ENCODE peak calls at places on chromosome 2, in nine cellular contexts. R is T-helper 9 cell, I is Right ventricle myocardium superior, S is K562, B is NCI-H226, Y is hippocampal formation, F is fibroblast of lung, L is cardiac fibroblast, T is stromal cell of bone marrow. M is an unnamed sample.
A peak's percentile ranks its signal among the peaks of the same experiment; 100 is the strongest.

GRCh38 chr2:181683518-181684453 is 3.5 kb upstream of the NEUROD1 start:
- DNase-seq in R (no peak), I (peak; percentile 27), S (peak; percentile 25), B (peak; percentile 16), Y (no peak), F (peak; percentile 21), L (no peak), T (no peak), M (peak; percentile 27)

GRCh38 chr2:177714704-177715103 is 322.1 kb downstream of the AGPS start:
- DNase-seq in R (no peak), I (no peak), S (no peak), B (no peak), Y (no peak), F (no peak), L (no peak), T (no peak), M (no peak)

GRCh38 chr2:14633451-14634211 is 1.1 kb downstream of the LRATD1 start:
- DNase-seq in R (no peak), I (peak; percentile 41), S (no peak), B (no peak), Y (no peak), F (no peak), L (no peak), T (no peak), M (no peak)

GRCh38 chr2:234969329-234970157 is 17.7 kb downstream of the SH3BP4 start:
- DNase-seq in R (no peak), I (no peak), S (no peak), B (no peak), Y (no peak), F (no peak), L (no peak), T (no peak), M (peak; percentile 41)

GRCh38 chr2:73828818-73829570 is at the start of gene STAMBP:
- DNase-seq in R (peak; percentile 88), I (peak; percentile 98), S (peak; percentile 95), B (peak; percentile 95), Y (peak; percentile 97), F (peak; percentile 92), L (peak; percentile 98), T (peak; percentile 96), M (peak; percentile 91)

GRCh38 chr2:21270658-21271057 is 146.9 kb downstream of the TDRD15 start:
- DNase-seq in R (no peak), I (peak; percentile 83), S (no peak), B (no peak), Y (no peak), F (no peak), L (no peak), T (no peak), M (no peak)

GRCh38 chr2:213187386-213187785 is 36.0 kb upstream of the IKZF2 start:
- DNase-seq in R (no peak), I (no peak), S (no peak), B (no peak), Y (no peak), F (peak; percentile 23), L (peak; percentile 23), T (no peak), M (peak; percentile 35)

GRCh38 chr2:44753552-44754285 is 187.8 kb upstream of the SIX3 start:
- DNase-seq in R (no peak), I (no peak), S (no peak), B (no peak), Y (no peak), F (peak; percentile 73), L (no peak), T (peak; percentile 43), M (no peak)

GRCh38 chr2:209525834-209526281 is 102.0 kb downstream of the MAP2 start:
- DNase-seq in R (no peak), I (no peak), S (no peak), B (peak; percentile 70), Y (no peak), F (peak; percentile 96), L (peak; percentile 95), T (peak; percentile 71), M (peak; percentile 67)

GRCh38 chr2:196166876-196167275 is 4.5 kb downstream of the STK17B start:
- DNase-seq in R (no peak), I (no peak), S (no peak), B (peak; percentile 61), Y (no peak), F (peak; percentile 90), L (peak; percentile 78), T (peak; percentile 71), M (peak; percentile 64)

GRCh38 chr2:143422681-143423080 is 293.5 kb downstream of the ARHGAP15 start:
- DNase-seq in R (no peak), I (no peak), S (no peak), B (no peak), Y (no peak), F (no peak), L (no peak), T (no peak), M (no peak)

GRCh38 chr2:117323341-117323740 is 491.1 kb upstream of the DDX18 start:
- DNase-seq in R (no peak), I (no peak), S (no peak), B (no peak), Y (no peak), F (no peak), L (no peak), T (no peak), M (no peak)

GRCh38 chr2:195535911-195536522 is 121.0 kb upstream of the SLC39A10 start:
- DNase-seq in R (peak; percentile 41), I (peak; percentile 55), S (no peak), B (no peak), Y (no peak), F (no peak), L (no peak), T (no peak), M (no peak)

GRCh38 chr2:8314063-8314462 is 367.8 kb upstream of the ID2 start:
- DNase-seq in R (no peak), I (no peak), S (peak; percentile 12), B (no peak), Y (no peak), F (no peak), L (no peak), T (no peak), M (no peak)